ENCODE peak calls at places on chromosomes 2 and 18, in six cellular contexts. A, P, S, Q, C and J are unnamed samples.

GRCh38 chr18:8359076-8359475 is 250.2 kb upstream of the RAB12 start:
- DNase-seq in P (no peak), A (no peak), C (no peak), Q (no peak), S (no peak), J (no peak)

GRCh38 chr2:20348542-20348941 is 2.1 kb downstream of the PUM2 start:
- DNase-seq in S (peak; percentile 20), Q (no peak), A (no peak), P (no peak), C (no peak), J (no peak)

GRCh38 chr2:239015769-239016675 is 168.1 kb downstream of the TWIST2 start:
- DNase-seq in P (no peak), C (no peak), A (no peak), S (no peak), Q (no peak), J (peak; percentile 55)

GRCh38 chr2:24111407-24111861 is 11.7 kb downstream of the PFN4 start:
- DNase-seq in C (no peak), Q (no peak), A (no peak), P (no peak), S (no peak), J (no peak)

GRCh38 chr2:105283532-105283931 is 42.0 kb downstream of the GPR45 start:
- DNase-seq in P (no peak), C (no peak), Q (no peak), A (no peak), S (no peak), J (no peak)

GRCh38 chr2:135086222-135086621 is 34.1 kb downstream of the RAB3GAP1 start:
- DNase-seq in S (no peak), Q (no peak), P (no peak), C (no peak), A (no peak), J (no peak)

GRCh38 chr2:241759091-241759807 is 17.4 kb upstream of the GAL3ST2 start:
- DNase-seq in P (no peak), A (no peak), S (no peak), Q (no peak), C (no peak), J (no peak)

GRCh38 chr2:237604960-237605359 is 14.4 kb upstream of the RAB17 start:
- DNase-seq in C (no peak), A (peak; percentile 44), Q (peak; percentile 56), S (no peak), P (no peak), J (no peak)

GRCh38 chr2:104406273-104406726 is 447.6 kb upstream of the POU3F3 start:
- DNase-seq in A (no peak), S (no peak), P (no peak), Q (no peak), C (no peak), J (peak; percentile 67)

GRCh38 chr2:30266051-30266621 is 34.8 kb downstream of the LBH start:
- DNase-seq in P (no peak), S (no peak), A (no peak), C (no peak), Q (peak; percentile 36), J (no peak)

GRCh38 chr2:219551863-219552381 is 8.1 kb downstream of the TMEM198 start:
- DNase-seq in S (no peak), C (no peak), Q (no peak), P (no peak), A (no peak), J (no peak)

GRCh38 chr2:86249176-86249842 is 50.1 kb downstream of the MRPL35 start:
- DNase-seq in C (no peak), P (no peak), A (no peak), S (no peak), Q (no peak), J (peak; percentile 81)

GRCh38 chr2:61900246-61900645 is 5.2 kb upstream of the COMMD1 start:
- DNase-seq in A (no peak), Q (no peak), S (no peak), C (no peak), P (no peak), J (no peak)

GRCh38 chr2:61910603-61911002 is 5.1 kb downstream of the COMMD1 start:
- DNase-seq in S (no peak), P (no peak), C (no peak), Q (no peak), A (no peak), J (no peak)

GRCh38 chr2:61906187-61906470 is 655 bp downstream of the COMMD1 start:
- DNase-seq in P (no peak), C (no peak), A (no peak), S (no peak), Q (no peak), J (no peak)

GRCh38 chr2:61911510-61911909 is 6.0 kb downstream of the COMMD1 start:
- DNase-seq in S (peak; percentile 60), A (no peak), C (no peak), P (no peak), Q (no peak), J (no peak)

GRCh38 chr2:61905372-61906186 is at the start of gene COMMD1:
- DNase-seq in P (peak; percentile 59), C (peak; percentile 54), S (peak; percentile 89), Q (peak; percentile 86), A (peak; percentile 82), J (peak; percentile 85)
- TF ChIP-seq POLR2A in P (no peak), C (peak; percentile 40), S (peak; percentile 73), Q (no peak), A (peak; percentile 96), J (peak; percentile 43)

GRCh38 chr2:223943561-223944008 is 1.6 kb downstream of the WDFY1 start:
- DNase-seq in A (peak; percentile 82), C (no peak), S (no peak), P (no peak), Q (no peak), J (no peak)

GRCh38 chr2:223944166-223944703 is 900 bp downstream of the WDFY1 start:
- DNase-seq in C (no peak), S (peak; percentile 48), Q (peak; percentile 41), P (no peak), A (no peak), J (peak; percentile 69)

GRCh38 chr2:223945755-223946154 is 620 bp upstream of the WDFY1 start:
- DNase-seq in Q (no peak), P (no peak), A (peak; percentile 33), C (no peak), S (no peak), J (no peak)

GRCh38 chr2:223943135-223943534 is 2.0 kb downstream of the WDFY1 start:
- DNase-seq in P (no peak), S (no peak), A (no peak), C (no peak), Q (no peak), J (no peak)

DNA sequence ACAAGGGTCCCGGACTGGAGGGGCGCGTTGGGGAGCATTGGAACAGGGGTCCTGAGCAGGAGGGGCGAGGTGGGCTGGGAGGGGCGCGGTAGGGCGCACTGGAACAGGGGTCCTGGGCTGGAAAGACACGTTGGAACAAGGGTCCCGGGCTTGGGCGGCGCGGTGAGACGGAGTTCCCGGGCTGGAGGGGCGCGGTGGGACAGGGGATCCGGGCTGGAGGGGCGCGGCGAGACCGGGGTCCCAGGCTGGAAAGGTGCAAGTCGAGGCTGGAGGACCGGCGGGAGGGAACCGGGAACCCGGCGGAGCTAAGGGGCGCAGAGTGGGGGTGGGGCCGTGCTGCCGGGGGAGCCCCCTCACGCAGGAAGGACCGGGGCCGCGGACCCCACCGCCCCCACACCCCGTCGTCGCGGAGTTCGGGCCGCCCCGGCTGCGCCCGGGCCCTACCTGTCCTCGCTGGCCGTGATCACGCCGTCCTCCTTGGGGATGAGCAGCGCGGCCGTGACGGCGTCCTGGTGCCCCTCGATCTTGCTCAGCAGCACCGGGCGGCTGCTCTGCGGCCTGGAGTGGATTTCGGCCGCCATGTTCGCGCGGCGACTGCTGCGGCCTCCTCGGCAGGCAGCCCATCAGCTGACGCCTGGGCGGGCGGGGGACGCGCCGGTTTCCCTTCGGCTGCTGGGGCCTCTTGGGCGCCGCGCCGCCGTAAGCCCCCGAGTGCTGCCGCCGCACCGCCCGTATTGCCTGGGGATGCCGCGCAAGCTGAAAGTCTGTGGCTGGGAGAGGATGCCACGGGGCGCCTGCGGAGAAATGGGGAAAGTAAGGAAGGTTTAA is at the start of gene WDFY1:
- DNase-seq in C (peak; percentile 67), P (peak; percentile 62), Q (peak; percentile 90), S (peak; percentile 92), A (peak; percentile 87), J (peak; percentile 93)
- TF ChIP-seq POLR2A in C (peak; percentile 79), P (peak; percentile 42), Q (no peak), S (peak; percentile 63), A (peak; percentile 90), J (peak; percentile 74)

DNA sequence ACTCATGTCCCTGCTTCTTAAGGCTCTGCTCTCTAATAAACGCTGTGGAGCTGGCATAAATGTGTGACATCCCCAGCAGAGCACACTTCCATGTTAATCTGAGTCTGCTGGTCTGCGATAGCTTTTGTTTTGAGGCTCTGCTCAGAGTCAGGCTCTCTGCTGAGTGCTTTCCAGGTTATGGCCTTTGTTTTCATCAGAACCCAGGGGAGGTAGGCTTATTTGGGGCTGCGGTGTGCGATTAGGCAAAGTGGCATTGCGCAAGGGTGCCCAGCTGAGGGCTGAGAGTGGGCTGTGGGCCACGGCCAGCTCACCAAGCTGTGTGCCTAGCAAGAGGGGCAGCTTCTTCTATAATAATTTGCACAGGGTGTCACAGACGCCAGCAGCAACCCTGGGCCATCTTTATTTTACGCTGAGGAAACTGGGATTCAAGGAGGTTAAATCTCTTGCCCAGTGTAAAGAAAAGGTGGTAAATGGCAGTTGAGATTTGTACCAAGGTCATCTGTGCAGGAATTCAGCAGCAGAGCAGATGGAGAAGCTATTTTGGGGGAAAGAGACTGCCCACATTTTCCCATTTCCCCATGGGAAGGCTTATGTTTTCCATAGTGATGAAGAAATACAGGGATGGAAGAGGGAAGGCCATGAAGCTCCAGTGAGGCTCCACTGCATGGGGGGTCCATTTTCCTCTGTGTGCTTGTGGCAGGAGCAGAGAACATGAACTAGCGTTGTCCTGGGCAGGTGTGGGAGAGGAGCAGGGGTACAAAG is 25.7 kb downstream of the MRPL33 start:
- DNase-seq in S (peak; percentile 98), P (no peak), C (no peak), A (no peak), Q (no peak), J (no peak)
- TF ChIP-seq POLR2A in S (no peak), P (no peak), C (no peak), A (no peak), Q (no peak), J (no peak)

GRCh38 chr2:231717281-231718180 is 9.2 kb downstream of the PTMA start:
- DNase-seq in S (peak; percentile 99), C (no peak), A (no peak), P (no peak), Q (no peak), J (peak; percentile 61)
- TF ChIP-seq POLR2A in S (peak; percentile 44), C (no peak), A (no peak), P (no peak), Q (no peak), J (no peak)

GRCh38 chr2:232776435-232776834 is at the start of gene KCNJ13:
- DNase-seq in S (no peak), A (no peak), P (no peak), Q (no peak), C (no peak), J (no peak)
- TF ChIP-seq POLR2A in S (no peak), A (no peak), P (no peak), Q (no peak), C (no peak), J (no peak)

GRCh38 chr2:159615936-159616733 is at the start of gene BAZ2B:
- DNase-seq in S (peak; percentile 80), P (peak; percentile 35), C (no peak), Q (peak; percentile 63), A (peak; percentile 88), J (peak; percentile 81)
- TF ChIP-seq POLR2A in S (no peak), P (peak; percentile 26), C (peak; percentile 48), Q (no peak), A (peak; percentile 58), J (no peak)